ENCODE peak calls at places on chromosome 1, in seven cellular contexts. One of them, this sample, is unnamed.

GRCh38 chr1:223535261-223535778 is 130.2 kb downstream of the CAPN8 start:
- DNase-seq in fibroblast of the aortic adventitia: no peak
- DNase-seq in colonic mucosa: no peak
- DNase-seq in keratinocyte: no peak
- DNase-seq in dorsolateral prefrontal cortex: no peak
- DNase-seq in neural progenitor cell: no peak
- DNase-seq in Jurkat, Clone E6-1: no peak
- DNase-seq in this sample: no peak

GRCh38 chr1:100713636-100714035 is 5.9 kb upstream of the VCAM1 start:
- DNase-seq in fibroblast of the aortic adventitia: no peak
- DNase-seq in colonic mucosa: no peak
- DNase-seq in keratinocyte: no peak
- DNase-seq in dorsolateral prefrontal cortex: no peak
- DNase-seq in neural progenitor cell: no peak
- DNase-seq in Jurkat, Clone E6-1: no peak
- DNase-seq in this sample: no peak

GRCh38 chr1:238177960-238178359 is 287.2 kb upstream of the ZP4 start:
- DNase-seq in fibroblast of the aortic adventitia: no peak
- DNase-seq in colonic mucosa: no peak
- DNase-seq in keratinocyte: peak; percentile 1
- DNase-seq in dorsolateral prefrontal cortex: no peak
- DNase-seq in neural progenitor cell: peak; percentile 91
- DNase-seq in Jurkat, Clone E6-1: no peak
- DNase-seq in this sample: no peak

GRCh38 chr1:99603699-99604595 is 42.0 kb upstream of the PALMD start:
- DNase-seq in fibroblast of the aortic adventitia: peak; percentile 43
- DNase-seq in colonic mucosa: no peak
- DNase-seq in keratinocyte: no peak
- DNase-seq in dorsolateral prefrontal cortex: no peak
- DNase-seq in neural progenitor cell: no peak
- DNase-seq in Jurkat, Clone E6-1: no peak
- DNase-seq in this sample: no peak

GRCh38 chr1:162285149-162285561 is 91.5 kb downstream of the SPATA46 start:
- DNase-seq in fibroblast of the aortic adventitia: no peak
- DNase-seq in colonic mucosa: peak; percentile 92
- DNase-seq in keratinocyte: no peak
- DNase-seq in dorsolateral prefrontal cortex: no peak
- DNase-seq in neural progenitor cell: no peak
- DNase-seq in Jurkat, Clone E6-1: no peak
- DNase-seq in this sample: no peak

GRCh38 chr1:30740952-30741894 is 16.4 kb downstream of the LAPTM5 start:
- DNase-seq in fibroblast of the aortic adventitia: no peak
- DNase-seq in colonic mucosa: no peak
- DNase-seq in keratinocyte: no peak
- DNase-seq in dorsolateral prefrontal cortex: no peak
- DNase-seq in neural progenitor cell: no peak
- DNase-seq in Jurkat, Clone E6-1: no peak
- DNase-seq in this sample: peak; percentile 31

GRCh38 chr1:32773018-32773763 is 44.0 kb downstream of the YARS1 start:
- DNase-seq in fibroblast of the aortic adventitia: peak; percentile 79
- DNase-seq in colonic mucosa: peak; percentile 84
- DNase-seq in keratinocyte: no peak
- DNase-seq in dorsolateral prefrontal cortex: peak; percentile 85
- DNase-seq in neural progenitor cell: peak; percentile 81
- DNase-seq in Jurkat, Clone E6-1: peak; percentile 60
- DNase-seq in this sample: peak; percentile 47

GRCh38 chr1:203569490-203570318 is 56.9 kb upstream of the ATP2B4 start:
- DNase-seq in fibroblast of the aortic adventitia: peak; percentile 71
- DNase-seq in colonic mucosa: no peak
- DNase-seq in keratinocyte: no peak
- DNase-seq in dorsolateral prefrontal cortex: no peak
- DNase-seq in neural progenitor cell: no peak
- DNase-seq in Jurkat, Clone E6-1: no peak
- DNase-seq in this sample: no peak

GRCh38 chr1:56578963-56579875 is at the start of gene PLPP3:
- DNase-seq in fibroblast of the aortic adventitia: peak; percentile 99
- DNase-seq in colonic mucosa: peak; percentile 83
- DNase-seq in keratinocyte: no peak
- DNase-seq in dorsolateral prefrontal cortex: peak; percentile 79
- DNase-seq in neural progenitor cell: peak; percentile 93
- DNase-seq in Jurkat, Clone E6-1: peak; percentile 24
- DNase-seq in this sample: no peak

GRCh38 chr1:75132421-75133381 is 1.5 kb upstream of the LHX8 start:
- DNase-seq in fibroblast of the aortic adventitia: no peak
- DNase-seq in colonic mucosa: no peak
- DNase-seq in keratinocyte: no peak
- DNase-seq in dorsolateral prefrontal cortex: no peak
- DNase-seq in neural progenitor cell: peak; percentile 38
- DNase-seq in Jurkat, Clone E6-1: no peak
- DNase-seq in this sample: no peak

GRCh38 chr1:230781596-230781995 is 34.4 kb downstream of the CAPN9 start:
- DNase-seq in fibroblast of the aortic adventitia: no peak
- DNase-seq in colonic mucosa: no peak
- DNase-seq in keratinocyte: no peak
- DNase-seq in dorsolateral prefrontal cortex: no peak
- DNase-seq in neural progenitor cell: no peak
- DNase-seq in Jurkat, Clone E6-1: no peak
- DNase-seq in this sample: no peak

GRCh38 chr1:89524369-89525168 is at the start of gene LRRC8B:
- DNase-seq in fibroblast of the aortic adventitia: peak; percentile 59
- DNase-seq in colonic mucosa: peak; percentile 95
- DNase-seq in keratinocyte: no peak
- DNase-seq in dorsolateral prefrontal cortex: peak; percentile 93
- DNase-seq in neural progenitor cell: peak; percentile 96
- DNase-seq in Jurkat, Clone E6-1: peak; percentile 76
- DNase-seq in this sample: peak; percentile 92

GRCh38 chr1:197173571-197174482 is 27.4 kb upstream of the ASPM start:
- DNase-seq in fibroblast of the aortic adventitia: peak; percentile 81
- DNase-seq in colonic mucosa: no peak
- DNase-seq in keratinocyte: no peak
- DNase-seq in dorsolateral prefrontal cortex: no peak
- DNase-seq in neural progenitor cell: no peak
- DNase-seq in Jurkat, Clone E6-1: no peak
- DNase-seq in this sample: no peak

GRCh38 chr1:7150951-7151350 is 365.7 kb downstream of the CAMTA1 start:
- DNase-seq in fibroblast of the aortic adventitia: no peak
- DNase-seq in colonic mucosa: no peak
- DNase-seq in keratinocyte: no peak
- DNase-seq in dorsolateral prefrontal cortex: no peak
- DNase-seq in neural progenitor cell: no peak
- DNase-seq in Jurkat, Clone E6-1: no peak
- DNase-seq in this sample: no peak

GRCh38 chr1:95407864-95408291 is 173.9 kb downstream of the RWDD3 start:
- DNase-seq in fibroblast of the aortic adventitia: no peak
- DNase-seq in colonic mucosa: no peak
- DNase-seq in keratinocyte: no peak
- DNase-seq in dorsolateral prefrontal cortex: peak; percentile 45
- DNase-seq in neural progenitor cell: peak; percentile 64
- DNase-seq in Jurkat, Clone E6-1: no peak
- DNase-seq in this sample: no peak

GRCh38 chr1:205376739-205377138 is 20.0 kb upstream of the KLHDC8A start:
- DNase-seq in fibroblast of the aortic adventitia: no peak
- DNase-seq in colonic mucosa: no peak
- DNase-seq in keratinocyte: no peak
- DNase-seq in dorsolateral prefrontal cortex: no peak
- DNase-seq in neural progenitor cell: no peak
- DNase-seq in Jurkat, Clone E6-1: no peak
- DNase-seq in this sample: no peak

GRCh38 chr1:205514211-205515142 is 10.0 kb downstream of the CDK18 start:
- DNase-seq in fibroblast of the aortic adventitia: no peak
- DNase-seq in colonic mucosa: peak; percentile 64
- DNase-seq in keratinocyte: no peak
- DNase-seq in dorsolateral prefrontal cortex: no peak
- DNase-seq in neural progenitor cell: no peak
- DNase-seq in Jurkat, Clone E6-1: no peak
- DNase-seq in this sample: no peak

GRCh38 chr1:229229137-229229720 is 41.7 kb upstream of the RAB4A start:
- DNase-seq in fibroblast of the aortic adventitia: no peak
- DNase-seq in colonic mucosa: no peak
- DNase-seq in keratinocyte: no peak
- DNase-seq in dorsolateral prefrontal cortex: no peak
- DNase-seq in neural progenitor cell: peak; percentile 36
- DNase-seq in Jurkat, Clone E6-1: no peak
- DNase-seq in this sample: peak; percentile 50

GRCh38 chr1:18529714-18530113 is 49.0 kb downstream of the KLHDC7A start:
- DNase-seq in fibroblast of the aortic adventitia: no peak
- DNase-seq in colonic mucosa: no peak
- DNase-seq in keratinocyte: no peak
- DNase-seq in dorsolateral prefrontal cortex: no peak
- DNase-seq in neural progenitor cell: no peak
- DNase-seq in Jurkat, Clone E6-1: no peak
- DNase-seq in this sample: no peak

GRCh38 chr1:201088901-201089525 is 23.2 kb downstream of the CACNA1S start:
- DNase-seq in fibroblast of the aortic adventitia: no peak
- DNase-seq in colonic mucosa: no peak
- DNase-seq in keratinocyte: peak; percentile 59
- DNase-seq in dorsolateral prefrontal cortex: no peak
- DNase-seq in neural progenitor cell: no peak
- DNase-seq in Jurkat, Clone E6-1: no peak
- DNase-seq in this sample: no peak

GRCh38 chr1:169485427-169486280 is at the start of gene SLC19A2:
- DNase-seq in fibroblast of the aortic adventitia: peak; percentile 99
- DNase-seq in colonic mucosa: peak; percentile 100
- DNase-seq in keratinocyte: peak; percentile 96
- DNase-seq in dorsolateral prefrontal cortex: peak; percentile 100
- DNase-seq in neural progenitor cell: peak; percentile 99
- DNase-seq in Jurkat, Clone E6-1: peak; percentile 95
- DNase-seq in this sample: peak; percentile 92

GRCh38 chr1:169484683-169485426 is 889 bp downstream of the SLC19A2 start:
- DNase-seq in fibroblast of the aortic adventitia: peak; percentile 78
- DNase-seq in colonic mucosa: peak; percentile 61
- DNase-seq in keratinocyte: no peak
- DNase-seq in dorsolateral prefrontal cortex: peak; percentile 49
- DNase-seq in neural progenitor cell: peak; percentile 56
- DNase-seq in Jurkat, Clone E6-1: no peak
- DNase-seq in this sample: no peak

GRCh38 chr1:169484107-169484506 is 1.6 kb downstream of the SLC19A2 start:
- DNase-seq in fibroblast of the aortic adventitia: no peak
- DNase-seq in colonic mucosa: no peak
- DNase-seq in keratinocyte: no peak
- DNase-seq in dorsolateral prefrontal cortex: no peak
- DNase-seq in neural progenitor cell: no peak
- DNase-seq in Jurkat, Clone E6-1: no peak
- DNase-seq in this sample: no peak

GRCh38 chr1:169486281-169486904 is 649 bp upstream of the SLC19A2 start:
- DNase-seq in fibroblast of the aortic adventitia: peak; percentile 86
- DNase-seq in colonic mucosa: no peak
- DNase-seq in keratinocyte: no peak
- DNase-seq in dorsolateral prefrontal cortex: no peak
- DNase-seq in neural progenitor cell: no peak
- DNase-seq in Jurkat, Clone E6-1: no peak
- DNase-seq in this sample: no peak

DNA sequence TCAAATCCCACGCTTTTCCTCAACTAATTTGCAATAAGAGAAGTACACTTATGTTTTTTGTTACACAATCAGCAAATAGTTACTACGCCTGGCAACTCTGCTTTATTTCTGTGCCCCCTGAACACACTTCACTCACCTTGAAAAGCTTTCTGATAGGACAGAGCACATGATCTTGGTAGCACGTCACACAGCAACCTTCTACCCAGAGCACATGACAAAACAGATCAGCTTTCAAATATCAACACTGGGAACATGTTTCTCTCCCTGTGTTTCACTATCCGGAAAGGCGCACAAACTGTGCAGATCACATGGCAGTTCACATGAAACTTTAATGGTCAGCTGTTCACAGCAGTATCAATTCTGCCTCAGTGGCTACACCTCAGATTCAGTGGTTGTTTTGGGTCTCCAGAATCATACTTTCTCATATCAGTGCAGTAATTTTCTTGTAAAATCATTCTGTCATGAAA is 2.2 kb downstream of the SLC19A2 start:
- DNase-seq in fibroblast of the aortic adventitia: peak; percentile 68
- DNase-seq in colonic mucosa: no peak
- DNase-seq in keratinocyte: no peak
- DNase-seq in dorsolateral prefrontal cortex: no peak
- DNase-seq in neural progenitor cell: no peak
- DNase-seq in Jurkat, Clone E6-1: no peak
- DNase-seq in this sample: peak; percentile 40
- H3K4me3 ChIP-seq in fibroblast of the aortic adventitia: peak overlapping the region; percentile 82
- H3K4me3 ChIP-seq in colonic mucosa: no peak overlapping the region
- H3K4me3 ChIP-seq in keratinocyte: no peak overlapping the region
- H3K4me3 ChIP-seq in dorsolateral prefrontal cortex: peak overlapping the region; percentile 97
- H3K4me3 ChIP-seq in neural progenitor cell: peak overlapping the region; percentile 79
- H3K4me3 ChIP-seq in Jurkat, Clone E6-1: no peak overlapping the region
- H3K4me3 ChIP-seq in this sample: peak overlapping the region; percentile 83

DNA sequence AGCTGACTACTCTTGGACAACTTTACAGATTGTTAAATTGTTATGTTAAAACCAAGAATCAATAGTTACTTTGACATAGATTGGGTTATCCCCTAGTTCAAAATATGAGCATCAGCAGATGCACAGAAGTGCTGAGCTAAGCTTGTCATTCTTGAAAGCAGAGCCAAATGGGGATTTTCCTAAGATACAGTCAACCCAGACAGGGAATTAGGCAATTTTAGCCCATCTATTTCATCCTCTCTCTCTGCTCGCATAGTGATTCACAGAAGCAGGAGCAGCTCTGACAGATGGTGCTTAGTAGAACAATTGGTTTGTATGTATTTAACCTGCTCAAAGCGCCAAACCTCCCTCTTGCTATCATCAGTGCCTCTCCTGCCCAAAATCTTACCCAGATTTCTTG is 27.9 kb upstream of the PRRC2C start:
- DNase-seq in fibroblast of the aortic adventitia: peak; percentile 44
- DNase-seq in colonic mucosa: no peak
- DNase-seq in keratinocyte: no peak
- DNase-seq in dorsolateral prefrontal cortex: no peak
- DNase-seq in neural progenitor cell: peak; percentile 4
- DNase-seq in Jurkat, Clone E6-1: no peak
- DNase-seq in this sample: no peak
- H3K4me3 ChIP-seq in fibroblast of the aortic adventitia: no peak overlapping the region
- H3K4me3 ChIP-seq in colonic mucosa: no peak overlapping the region
- H3K4me3 ChIP-seq in keratinocyte: no peak overlapping the region
- H3K4me3 ChIP-seq in dorsolateral prefrontal cortex: no peak overlapping the region
- H3K4me3 ChIP-seq in neural progenitor cell: no peak overlapping the region
- H3K4me3 ChIP-seq in Jurkat, Clone E6-1: no peak overlapping the region
- H3K4me3 ChIP-seq in this sample: no peak overlapping the region

GRCh38 chr1:26831059-26831458 is 4.6 kb downstream of the ZDHHC18 start:
- DNase-seq in fibroblast of the aortic adventitia: no peak
- DNase-seq in colonic mucosa: no peak
- DNase-seq in keratinocyte: no peak
- DNase-seq in dorsolateral prefrontal cortex: no peak
- DNase-seq in neural progenitor cell: no peak
- DNase-seq in Jurkat, Clone E6-1: no peak
- DNase-seq in this sample: no peak
- H3K4me3 ChIP-seq in fibroblast of the aortic adventitia: no peak overlapping the region
- H3K4me3 ChIP-seq in colonic mucosa: no peak overlapping the region
- H3K4me3 ChIP-seq in keratinocyte: no peak overlapping the region
- H3K4me3 ChIP-seq in dorsolateral prefrontal cortex: no peak overlapping the region
- H3K4me3 ChIP-seq in neural progenitor cell: no peak overlapping the region
- H3K4me3 ChIP-seq in Jurkat, Clone E6-1: no peak overlapping the region
- H3K4me3 ChIP-seq in this sample: no peak overlapping the region

GRCh38 chr1:110538082-110538481 is 19.1 kb upstream of the KCNA10 start:
- DNase-seq in fibroblast of the aortic adventitia: no peak
- DNase-seq in colonic mucosa: no peak
- DNase-seq in keratinocyte: no peak
- DNase-seq in dorsolateral prefrontal cortex: peak; percentile 76
- DNase-seq in neural progenitor cell: no peak
- DNase-seq in Jurkat, Clone E6-1: no peak
- DNase-seq in this sample: no peak
- H3K4me3 ChIP-seq in fibroblast of the aortic adventitia: no peak overlapping the region
- H3K4me3 ChIP-seq in colonic mucosa: no peak overlapping the region
- H3K4me3 ChIP-seq in keratinocyte: no peak overlapping the region
- H3K4me3 ChIP-seq in dorsolateral prefrontal cortex: no peak overlapping the region
- H3K4me3 ChIP-seq in neural progenitor cell: no peak overlapping the region
- H3K4me3 ChIP-seq in Jurkat, Clone E6-1: no peak overlapping the region
- H3K4me3 ChIP-seq in this sample: no peak overlapping the region